ENCODE peak calls at places on chromosomes 12 and 14, in ten cellular contexts. J is left ventricle myocardium inferior, K is heart right ventricle, U is progenitor cell of endocrine pancreas, M is fibroblast of the aortic adventitia, E is colonic mucosa, V is astrocyte of the cerebellum, G is AG04449, F is brain microvascular endothelial cell, B is adrenal gland. C is an unnamed sample.

GRCh38 chr14:20469890-20470858 is 968 bp downstream of the PNP start:
- DNase-seq in J (no peak), K (no peak), U (no peak), M (peak; percentile 58), E (peak; percentile 65), V (no peak), G (no peak), F (peak; percentile 62), B (peak; percentile 68), C (no peak)

GRCh38 chr12:6965714-6966113 is 4.8 kb downstream of the PHB2 start:
- DNase-seq in J (no peak), K (no peak), U (no peak), M (no peak), E (no peak), V (no peak), G (no peak), F (no peak), B (no peak), C (no peak)

GRCh38 chr14:91119556-91120311 is 5.9 kb downstream of the DGLUCY start:
- DNase-seq in J (no peak), K (no peak), U (no peak), M (peak; percentile 91), E (peak; percentile 37), V (no peak), G (no peak), F (peak; percentile 38), B (no peak), C (no peak)

GRCh38 chr14:90453401-90453951 is 56.6 kb downstream of the CALM1 start:
- DNase-seq in J (peak; percentile 24), K (peak; percentile 32), U (no peak), M (peak; percentile 4), E (no peak), V (no peak), G (no peak), F (peak; percentile 25), B (peak; percentile 85), C (no peak)

GRCh38 chr12:44775916-44776315 is 100.2 kb downstream of the NELL2 start:
- DNase-seq in J (no peak), K (no peak), U (no peak), M (no peak), E (no peak), V (no peak), G (no peak), F (no peak), B (no peak), C (no peak)

GRCh38 chr12:94587266-94588241 is 62.8 kb downstream of the TMCC3 start:
- DNase-seq in J (no peak), K (peak; percentile 14), U (no peak), M (no peak), E (no peak), V (no peak), G (no peak), F (no peak), B (peak; percentile 70), C (peak; percentile 62)

GRCh38 chr12:120599672-120600537 is 18.7 kb upstream of the POP5 start:
- DNase-seq in J (no peak), K (no peak), U (no peak), M (no peak), E (no peak), V (no peak), G (no peak), F (no peak), B (no peak), C (no peak)

GRCh38 chr14:105087963-105088811 is 23.0 kb upstream of the GPR132 start:
- DNase-seq in J (peak; percentile 62), K (peak; percentile 73), U (no peak), M (peak; percentile 69), E (peak; percentile 53), V (no peak), G (no peak), F (peak; percentile 40), B (no peak), C (peak; percentile 89)

GRCh38 chr12:25677180-25677937 is 124.3 kb upstream of the LMNTD1 start:
- DNase-seq in J (no peak), K (no peak), U (no peak), M (no peak), E (no peak), V (no peak), G (no peak), F (no peak), B (no peak), C (no peak)
- TF ChIP-seq CTCF in J (peak; percentile 50), K (peak; percentile 10), U (no peak), M (no peak), E (no peak), V (no peak), G (no peak), F (no peak), B (no peak), C (peak; percentile 39)

DNA sequence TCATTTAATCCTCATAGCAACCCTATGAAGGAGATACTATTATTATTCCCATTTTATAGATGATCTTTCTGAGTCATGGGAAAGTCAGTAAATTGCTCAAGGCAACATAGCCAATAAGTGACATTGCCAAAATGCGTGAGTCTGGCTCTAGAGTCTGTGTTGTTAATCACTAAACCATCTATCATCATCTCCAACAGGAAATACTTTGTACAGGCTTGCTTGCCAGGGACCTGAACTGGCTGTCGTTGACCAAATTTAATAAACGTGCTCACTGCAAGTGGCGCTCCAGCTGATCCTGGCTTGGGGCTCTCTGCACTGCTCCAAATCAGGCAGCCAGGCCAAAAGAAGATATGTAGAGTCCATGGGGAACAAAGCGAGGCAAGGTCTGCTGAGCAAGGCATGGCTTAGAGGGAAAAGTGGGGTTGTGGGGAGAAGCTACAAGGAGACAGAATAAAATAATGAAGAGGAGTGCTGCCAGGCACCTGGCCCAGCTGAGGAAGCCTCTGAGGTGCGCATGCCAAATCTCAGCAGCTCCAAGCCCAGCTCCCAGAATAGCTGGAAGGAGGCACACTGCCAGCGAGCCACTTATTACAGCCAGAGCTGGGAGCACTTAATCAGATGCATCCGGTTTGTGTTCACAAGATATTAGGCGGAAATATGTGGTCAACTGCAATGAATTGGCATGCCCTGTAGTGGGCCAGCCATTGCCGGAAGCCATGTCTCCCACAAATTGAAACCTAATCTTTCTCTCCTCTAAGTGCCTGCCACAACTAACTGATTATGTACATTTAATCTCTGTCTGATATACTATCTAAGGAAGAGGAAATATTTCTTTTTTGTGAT is 43.3 kb upstream of the PTPRO start:
- DNase-seq in J (peak; percentile 83), K (peak; percentile 82), U (no peak), M (peak; percentile 94), E (peak; percentile 33), V (peak; percentile 66), G (no peak), F (peak; percentile 56), B (peak; percentile 81), C (no peak)
- TF ChIP-seq CTCF in J (peak; percentile 23), K (no peak), U (no peak), M (peak; percentile 6), E (no peak), V (no peak), G (no peak), F (no peak), B (no peak), C (no peak)

DNA sequence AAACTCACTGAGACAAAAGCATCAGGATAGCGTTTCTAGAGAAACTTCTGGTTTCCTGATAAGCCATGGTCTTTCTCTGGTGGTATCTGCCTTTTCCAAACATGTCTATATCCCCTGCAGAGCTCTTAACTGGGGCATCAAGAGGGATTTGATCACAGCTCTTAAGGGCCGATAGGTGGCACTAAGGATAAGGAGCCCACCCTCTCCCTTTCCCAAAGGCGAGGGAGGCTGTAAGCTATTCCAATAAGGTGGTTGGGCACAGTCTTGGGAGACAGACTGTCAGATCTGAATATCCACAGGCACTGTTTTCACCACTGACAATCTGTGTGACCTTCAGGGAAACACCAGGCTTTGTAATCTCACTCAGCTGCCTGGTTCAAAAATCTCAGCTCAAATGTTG is 206.0 kb downstream of the ADGRD1 start:
- DNase-seq in J (no peak), K (no peak), U (no peak), M (no peak), E (no peak), V (no peak), G (no peak), F (no peak), B (peak; percentile 18), C (no peak)
- TF ChIP-seq CTCF in J (no peak), K (no peak), U (peak; percentile 45), M (no peak), E (no peak), V (no peak), G (no peak), F (no peak), B (no peak), C (no peak)

DNA sequence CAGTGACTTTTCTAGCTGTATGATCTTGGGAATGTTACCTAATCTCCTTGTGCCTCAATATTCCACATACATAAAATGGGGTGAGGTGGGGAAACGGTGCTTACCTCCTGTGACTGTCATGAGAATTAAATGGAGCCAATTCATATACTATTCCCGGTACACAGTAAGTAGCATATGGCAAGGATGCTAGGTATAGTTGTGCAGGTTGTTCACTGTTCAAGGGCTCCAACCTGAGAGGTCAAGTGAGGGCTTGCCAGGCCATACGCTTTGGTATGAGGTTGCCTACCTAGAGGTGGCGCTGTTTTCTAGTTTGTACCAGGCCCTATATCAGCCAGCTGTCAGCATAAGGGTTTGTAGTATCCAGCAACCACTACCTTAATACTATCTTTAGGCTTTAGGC is 3.6 kb upstream of the BATF start:
- DNase-seq in J (no peak), K (no peak), U (no peak), M (no peak), E (no peak), V (no peak), G (no peak), F (no peak), B (no peak), C (no peak)
- TF ChIP-seq CTCF in J (peak; percentile 32), K (no peak), U (peak; percentile 24), M (no peak), E (no peak), V (no peak), G (no peak), F (peak; percentile 57), B (no peak), C (no peak)

GRCh38 chr12:76927170-76927784 is 48.5 kb upstream of the CSRP2 start:
- DNase-seq in J (peak; percentile 18), K (peak; percentile 15), U (no peak), M (peak; percentile 69), E (peak; percentile 50), V (no peak), G (no peak), F (peak; percentile 27), B (no peak), C (no peak)
- TF ChIP-seq CTCF in J (peak; percentile 64), K (no peak), U (peak; percentile 41), M (peak; percentile 74), E (peak; percentile 22), V (peak; percentile 52), G (peak; percentile 57), F (peak; percentile 78), B (no peak), C (peak; percentile 56)

DNA sequence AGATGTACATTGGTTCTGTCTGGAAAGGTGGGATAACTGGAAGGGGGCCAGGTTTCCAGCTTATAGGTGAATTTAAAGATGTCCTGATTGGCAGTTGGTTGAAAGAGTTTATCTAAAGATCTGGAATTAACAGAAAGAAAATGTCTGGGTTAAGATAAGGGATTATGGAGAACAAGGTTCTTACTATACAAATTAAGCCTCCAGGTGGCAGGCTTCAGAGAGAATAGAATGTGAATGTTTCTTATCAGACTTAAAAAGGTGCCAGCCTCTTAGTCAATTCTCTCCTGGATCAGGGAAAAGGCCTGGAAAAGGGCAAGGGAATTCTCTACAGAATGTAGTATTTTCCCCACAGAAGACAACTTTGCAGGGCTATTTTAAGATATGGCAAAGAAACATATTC is 53.1 kb downstream of the CNTN1 start:
- DNase-seq in J (no peak), K (no peak), U (no peak), M (no peak), E (no peak), V (no peak), G (no peak), F (no peak), B (no peak), C (no peak)
- TF ChIP-seq CTCF in J (no peak), K (no peak), U (peak; percentile 29), M (no peak), E (no peak), V (no peak), G (no peak), F (no peak), B (no peak), C (no peak)

GRCh38 chr14:68664225-68664681 is 128.6 kb downstream of the ZFP36L1 start:
- DNase-seq in J (no peak), K (no peak), U (no peak), M (no peak), E (no peak), V (no peak), G (no peak), F (no peak), B (peak; percentile 45), C (no peak)
- TF ChIP-seq CTCF in J (no peak), K (no peak), U (no peak), M (no peak), E (no peak), V (no peak), G (no peak), F (peak; percentile 27), B (no peak), C (no peak)